ENCODE peak calls at places on chromosomes 11 and 22, in nine cellular contexts. E is AG09319, V is GM12865, C is choroid plexus epithelial cell, T is tibial artery, Q is fibroblast of the aortic adventitia, G is AG09309, J is lower leg skin, W is pancreas. M is an unnamed sample.

GRCh38 chr11:71420455-71421241 is 27.5 kb downstream of the DHCR7 start:
- DNase-seq in Q (peak; percentile 63), C (peak; percentile 72), V (peak; percentile 62), G (no peak), J (no peak), T (no peak), W (peak; percentile 46), E (peak; percentile 5), M (no peak)

GRCh38 chr11:108670381-108670930 is 5.6 kb downstream of the DDX10 start:
- DNase-seq in J (no peak), W (no peak), E (no peak), Q (no peak), C (no peak), V (no peak), T (no peak), G (no peak), M (no peak)

GRCh38 chr11:122046846-122047245 is 69.2 kb downstream of the BLID start:
- DNase-seq in T (no peak), G (no peak), V (no peak), W (no peak), C (peak; percentile 58), E (no peak), J (no peak), Q (peak; percentile 91), M (no peak)

GRCh38 chr11:68974421-68975194 is 6.2 kb downstream of the MRGPRD start:
- DNase-seq in E (no peak), V (peak; percentile 33), Q (no peak), T (no peak), G (no peak), J (no peak), C (peak; percentile 33), W (no peak), M (no peak)

GRCh38 chr11:112318193-112318592 is 57.5 kb upstream of the PLET1 start:
- DNase-seq in G (peak; percentile 78), J (no peak), C (peak; percentile 97), T (no peak), E (peak; percentile 70), Q (peak; percentile 98), W (no peak), V (no peak), M (no peak)

GRCh38 chr11:79102821-79103220 is 338.0 kb downstream of the TENM4 start:
- DNase-seq in T (no peak), J (no peak), E (no peak), V (no peak), W (no peak), C (no peak), G (no peak), Q (no peak), M (no peak)

GRCh38 chr22:48979482-48979881 is 848.2 kb downstream of the BRD1 start:
- DNase-seq in V (no peak), C (no peak), G (no peak), W (no peak), T (no peak), E (no peak), J (no peak), Q (no peak), M (no peak)

GRCh38 chr11:59778122-59778521 is 22.9 kb downstream of the STX3 start:
- DNase-seq in C (no peak), J (no peak), W (peak; percentile 31), V (no peak), G (no peak), Q (no peak), E (no peak), T (no peak), M (no peak)

GRCh38 chr11:73633999-73634398 is 12.4 kb upstream of the PLEKHB1 start:
- DNase-seq in J (no peak), V (no peak), G (no peak), E (no peak), T (no peak), C (peak; percentile 15), W (no peak), Q (no peak), M (no peak)
- TF ChIP-seq CTCF in J (no peak), V (no peak), G (no peak), E (no peak), T (no peak), C (no peak), W (no peak), Q (no peak), M (no peak)

DNA sequence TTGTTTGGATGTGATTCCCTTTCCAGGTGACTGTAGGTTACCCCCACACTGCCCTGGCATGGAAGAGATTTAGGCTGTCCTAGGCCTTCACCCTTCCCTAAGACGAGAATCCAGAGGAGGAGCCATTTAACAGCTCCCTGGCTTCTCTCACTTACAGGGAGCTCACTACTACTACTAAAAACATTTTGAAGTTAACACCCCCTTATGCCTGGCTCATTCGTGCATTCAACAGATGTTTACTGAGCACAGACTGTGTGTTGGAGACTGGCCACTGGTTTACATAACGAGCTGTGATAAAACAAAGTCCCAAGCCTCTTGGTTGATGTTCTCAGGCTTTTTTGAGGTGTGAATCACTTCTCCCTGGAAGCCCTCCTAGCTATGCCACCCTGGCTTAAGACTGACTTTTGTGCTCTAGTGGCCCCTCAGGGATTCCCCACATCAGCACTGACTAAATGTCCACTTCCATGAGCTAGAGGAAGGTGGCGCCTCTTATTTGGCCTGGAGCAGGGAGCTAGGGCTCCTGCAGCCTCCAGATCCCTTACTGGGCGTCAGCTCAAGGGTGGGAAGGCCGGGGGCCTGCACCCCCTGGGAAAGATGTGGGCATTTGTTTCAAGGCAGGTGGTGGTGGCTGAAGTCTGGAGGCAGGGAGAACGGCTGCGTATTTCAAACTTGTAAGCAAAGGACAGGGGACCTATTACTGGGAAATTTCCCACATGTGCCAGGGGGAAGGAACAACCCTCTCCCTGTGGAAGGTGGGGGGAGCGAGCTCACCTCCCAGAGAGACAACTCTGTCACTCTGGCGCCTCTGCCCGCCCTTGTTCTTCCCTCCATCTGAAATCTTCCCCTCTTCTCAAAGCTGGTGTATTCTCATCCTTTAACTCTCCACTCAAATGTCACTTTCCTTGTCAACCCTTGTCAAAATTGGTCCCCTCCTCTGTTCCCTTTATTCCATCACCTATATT is 19.4 kb upstream of the MALAT1 start:
- DNase-seq in J (no peak), W (peak; percentile 67), G (peak; percentile 96), V (no peak), Q (peak; percentile 99), E (peak; percentile 78), T (peak; percentile 86), C (peak; percentile 90), M (no peak)
- TF ChIP-seq CTCF in J (peak; percentile 8), W (no peak), G (peak; percentile 61), V (peak; percentile 1), Q (peak; percentile 61), E (peak; percentile 50), T (peak; percentile 39), C (peak; percentile 68), M (peak; percentile 35)

GRCh38 chr11:133710241-133710640 is 135.1 kb downstream of the SPATA19 start:
- DNase-seq in J (no peak), C (no peak), G (no peak), E (no peak), W (no peak), Q (no peak), T (no peak), V (no peak), M (no peak)

GRCh38 chr11:133705873-133706272 is 139.4 kb downstream of the SPATA19 start:
- DNase-seq in C (no peak), Q (no peak), G (no peak), W (no peak), T (no peak), J (no peak), E (no peak), V (no peak), M (no peak)

GRCh38 chr11:133706925-133707794 is 138.2 kb downstream of the SPATA19 start:
- DNase-seq in G (no peak), V (no peak), T (no peak), W (no peak), J (no peak), E (no peak), Q (no peak), C (no peak), M (no peak)

GRCh38 chr11:133710681-133711240 is 134.6 kb downstream of the SPATA19 start:
- DNase-seq in E (no peak), C (no peak), J (no peak), Q (no peak), T (no peak), G (no peak), V (no peak), W (no peak), M (no peak)

DNA sequence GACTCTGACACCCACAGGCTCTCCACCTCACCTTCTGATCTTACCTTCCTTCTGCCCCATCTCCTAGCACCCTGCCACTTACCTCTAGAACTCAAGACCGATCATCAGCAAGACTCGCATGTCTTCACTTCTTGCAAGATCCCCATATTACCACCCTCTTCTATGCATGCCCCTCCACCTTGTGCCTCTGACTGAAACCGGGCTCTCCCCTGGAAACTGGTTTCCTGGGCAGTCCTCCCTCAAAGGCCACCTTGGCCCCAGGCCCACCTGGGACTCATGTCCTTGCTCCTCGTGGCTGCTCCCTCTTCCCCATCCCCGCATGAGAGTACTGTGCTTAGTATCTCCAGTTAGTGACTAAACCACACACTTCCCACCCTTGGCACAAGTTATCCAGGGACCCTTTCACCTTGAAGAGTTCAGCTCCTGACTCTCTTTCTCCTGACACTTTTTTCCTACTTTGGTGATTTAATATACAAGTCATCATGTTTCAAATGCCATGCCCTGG is 136.7 kb downstream of the SPATA19 start:
- DNase-seq in Q (no peak), W (no peak), E (no peak), T (no peak), J (no peak), G (no peak), V (no peak), C (no peak), M (no peak)
- TF ChIP-seq CTCF in Q (no peak), W (no peak), E (no peak), T (no peak), J (no peak), G (no peak), V (no peak), C (no peak), M (no peak)

GRCh38 chr11:106076923-106077608 is at the start of gene KBTBD3:
- DNase-seq in W (peak; percentile 99), V (peak; percentile 99), G (peak; percentile 97), E (peak; percentile 98), T (peak; percentile 99), Q (peak; percentile 99), C (peak; percentile 100), J (peak; percentile 99), M (peak; percentile 97)
- TF ChIP-seq CTCF in W (no peak), V (peak; percentile 65), G (peak; percentile 46), E (peak; percentile 52), T (peak; percentile 22), Q (peak; percentile 34), C (peak; percentile 55), J (peak; percentile 12), M (peak; percentile 66)

DNA sequence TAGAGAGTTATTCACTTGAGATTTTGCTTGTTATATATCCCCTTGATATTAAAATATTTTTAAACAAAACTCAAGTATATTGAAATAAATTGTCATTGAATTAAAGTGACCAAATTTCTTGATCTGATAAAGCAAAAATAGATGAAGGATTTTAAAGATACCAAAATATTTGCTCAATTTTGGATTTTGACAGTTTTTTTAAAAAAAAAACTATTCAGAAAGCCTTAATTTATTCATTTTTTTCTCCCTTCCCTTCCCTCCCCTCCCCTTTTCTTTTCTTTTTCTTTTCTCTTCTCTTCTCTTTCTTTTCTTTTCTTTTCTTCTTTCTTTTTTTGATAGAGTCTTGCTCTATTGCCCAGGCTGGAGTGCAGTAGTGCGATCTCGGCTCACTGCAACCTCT is 163.7 kb downstream of the DYNC2H1 start:
- DNase-seq in E (no peak), Q (no peak), C (no peak), G (no peak), W (no peak), T (no peak), J (no peak), V (no peak), M (no peak)
- TF ChIP-seq CTCF in E (no peak), Q (no peak), C (no peak), G (no peak), W (no peak), T (no peak), J (no peak), V (no peak), M (no peak)

M was measured in type B pancreatic cell.